ENCODE peak calls at places on chromosomes 13 and 19, in four cellular contexts. One of them, this sample, is unnamed.

GRCh38 chr13:64255988-64256387 is 2840.3 kb upstream of the PCDH20 start:
- DNase-seq in left ventricle myocardium inferior: no peak
- DNase-seq in A549: no peak
- DNase-seq in neural progenitor cell: no peak
- DNase-seq in this sample: no peak

GRCh38 chr19:5397804-5398692 is 57.2 kb upstream of the ZNRF4 start:
- DNase-seq in left ventricle myocardium inferior: no peak
- DNase-seq in A549: peak; percentile 52
- DNase-seq in neural progenitor cell: peak; percentile 96
- DNase-seq in this sample: peak; percentile 11

GRCh38 chr19:19259741-19260140 is 13.4 kb downstream of the TM6SF2 start:
- DNase-seq in left ventricle myocardium inferior: no peak
- DNase-seq in A549: peak; percentile 71
- DNase-seq in neural progenitor cell: peak; percentile 56
- DNase-seq in this sample: peak; percentile 56

GRCh38 chr13:36543671-36544070 is 111.4 kb downstream of the CCNA1 start:
- DNase-seq in left ventricle myocardium inferior: no peak
- DNase-seq in A549: no peak
- DNase-seq in neural progenitor cell: no peak
- DNase-seq in this sample: no peak

GRCh38 chr13:60182907-60183306 is 19.2 kb upstream of the DIAPH3 start:
- DNase-seq in left ventricle myocardium inferior: no peak
- DNase-seq in A549: no peak
- DNase-seq in neural progenitor cell: no peak
- DNase-seq in this sample: no peak

GRCh38 chr13:114096031-114096485 is 36.4 kb downstream of the RASA3 start:
- DNase-seq in left ventricle myocardium inferior: no peak
- DNase-seq in A549: no peak
- DNase-seq in neural progenitor cell: no peak
- DNase-seq in this sample: no peak

GRCh38 chr13:39051157-39051556 is 12.9 kb downstream of the NHLRC3 start:
- DNase-seq in left ventricle myocardium inferior: no peak
- DNase-seq in A549: peak; percentile 42
- DNase-seq in neural progenitor cell: peak; percentile 65
- DNase-seq in this sample: peak; percentile 34

GRCh38 chr19:6088677-6089063 is 21.6 kb downstream of the RFX2 start:
- DNase-seq in left ventricle myocardium inferior: no peak
- DNase-seq in A549: no peak
- DNase-seq in neural progenitor cell: no peak
- DNase-seq in this sample: peak; percentile 46

GRCh38 chr13:103250071-103250470 is 183.9 kb upstream of the SLC10A2 start:
- DNase-seq in left ventricle myocardium inferior: no peak
- DNase-seq in A549: no peak
- DNase-seq in neural progenitor cell: no peak
- DNase-seq in this sample: no peak

GRCh38 chr19:45497791-45498190 is 452 bp upstream of the PPM1N start:
- DNase-seq in left ventricle myocardium inferior: no peak
- DNase-seq in A549: no peak
- DNase-seq in neural progenitor cell: peak; percentile 67
- DNase-seq in this sample: no peak

GRCh38 chr13:39777527-39778061 is 122.1 kb downstream of the COG6 start:
- DNase-seq in left ventricle myocardium inferior: no peak
- DNase-seq in A549: peak; percentile 58
- DNase-seq in neural progenitor cell: peak; percentile 41
- DNase-seq in this sample: peak; percentile 51

GRCh38 chr19:46710687-46711086 is 6.2 kb downstream of the PRKD2 start:
- DNase-seq in left ventricle myocardium inferior: no peak
- DNase-seq in A549: no peak
- DNase-seq in neural progenitor cell: peak; percentile 46
- DNase-seq in this sample: no peak

GRCh38 chr19:36775768-36776167 is 3.2 kb upstream of the ZNF850 start:
- DNase-seq in left ventricle myocardium inferior: peak; percentile 33
- DNase-seq in A549: no peak
- DNase-seq in neural progenitor cell: no peak
- DNase-seq in this sample: no peak

GRCh38 chr13:63938851-63939250 is 2523.2 kb upstream of the PCDH20 start:
- DNase-seq in left ventricle myocardium inferior: no peak
- DNase-seq in A549: no peak
- DNase-seq in neural progenitor cell: no peak
- DNase-seq in this sample: no peak

GRCh38 chr13:27355894-27356293 is 68.5 kb upstream of the GTF3A start:
- DNase-seq in left ventricle myocardium inferior: no peak
- DNase-seq in A549: no peak
- DNase-seq in neural progenitor cell: peak; percentile 79
- DNase-seq in this sample: no peak

GRCh38 chr13:27353653-27354052 is 70.8 kb upstream of the GTF3A start:
- DNase-seq in left ventricle myocardium inferior: no peak
- DNase-seq in A549: no peak
- DNase-seq in neural progenitor cell: no peak
- DNase-seq in this sample: no peak

GRCh38 chr13:27352698-27353097 is 71.7 kb upstream of the GTF3A start:
- DNase-seq in left ventricle myocardium inferior: no peak
- DNase-seq in A549: no peak
- DNase-seq in neural progenitor cell: no peak
- DNase-seq in this sample: no peak

GRCh38 chr13:27353166-27353583 is 71.2 kb upstream of the GTF3A start:
- DNase-seq in left ventricle myocardium inferior: no peak
- DNase-seq in A549: no peak
- DNase-seq in neural progenitor cell: no peak
- DNase-seq in this sample: peak; percentile 92

DNA sequence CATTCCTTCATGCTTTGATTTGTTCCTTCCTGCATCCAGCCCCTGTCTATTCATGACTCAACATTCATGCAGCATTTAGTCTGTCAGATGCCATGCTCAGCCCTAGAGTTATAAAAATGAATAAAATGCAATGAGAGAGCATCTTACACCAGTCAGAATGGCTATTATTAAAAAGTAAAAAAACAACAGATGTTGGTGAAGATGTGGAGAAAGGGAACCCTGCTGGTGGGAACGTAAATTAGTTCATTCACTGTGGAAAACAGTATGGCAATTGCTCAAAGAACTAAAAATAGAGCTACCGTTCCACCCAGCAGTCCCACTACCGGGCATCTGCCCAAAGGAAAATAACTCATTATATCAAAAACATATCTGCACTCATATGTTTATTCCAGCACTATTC is 70.0 kb upstream of the GTF3A start:
- DNase-seq in left ventricle myocardium inferior: no peak
- DNase-seq in A549: no peak
- DNase-seq in neural progenitor cell: no peak
- DNase-seq in this sample: no peak
- TF ChIP-seq CTCF in left ventricle myocardium inferior: peak; percentile 34
- TF ChIP-seq CTCF in A549: no peak
- TF ChIP-seq CTCF in neural progenitor cell: no peak
- TF ChIP-seq CTCF in this sample: no peak

DNA sequence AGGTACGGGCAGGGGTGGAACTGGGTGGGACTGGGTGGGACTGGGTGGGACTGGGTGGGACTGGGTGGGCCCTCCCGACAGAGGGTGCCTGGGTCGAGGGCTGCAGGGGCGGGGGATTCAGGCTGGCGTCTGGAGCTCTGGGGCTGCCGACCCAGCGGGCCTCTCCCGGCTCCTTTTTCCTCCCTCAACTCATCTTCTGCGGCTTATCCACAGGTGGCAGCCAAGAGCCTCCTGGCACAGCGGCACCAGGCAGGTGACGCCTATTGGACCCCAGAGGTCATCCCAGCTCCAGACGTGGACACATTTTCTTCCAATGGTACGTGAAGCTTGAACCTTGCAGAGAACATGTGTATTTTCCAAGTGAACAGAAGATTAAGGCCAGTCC is 533 bp downstream of the ZNF544 start:
- DNase-seq in left ventricle myocardium inferior: no peak
- DNase-seq in A549: peak; percentile 56
- DNase-seq in neural progenitor cell: peak; percentile 65
- DNase-seq in this sample: peak; percentile 48
- TF ChIP-seq CTCF in left ventricle myocardium inferior: no peak
- TF ChIP-seq CTCF in A549: no peak
- TF ChIP-seq CTCF in neural progenitor cell: peak; percentile 30
- TF ChIP-seq CTCF in this sample: peak; percentile 32

GRCh38 chr19:23996549-23996948 is 81.9 kb downstream of the ZNF726 start:
- DNase-seq in left ventricle myocardium inferior: no peak
- DNase-seq in A549: peak; percentile 48
- DNase-seq in neural progenitor cell: peak; percentile 23
- DNase-seq in this sample: no peak
- TF ChIP-seq CTCF in left ventricle myocardium inferior: peak; percentile 35
- TF ChIP-seq CTCF in A549: no peak
- TF ChIP-seq CTCF in neural progenitor cell: peak; percentile 38
- TF ChIP-seq CTCF in this sample: peak; percentile 6

GRCh38 chr19:44003461-44004134 is 841 bp downstream of the ZNF230 start:
- DNase-seq in left ventricle myocardium inferior: no peak
- DNase-seq in A549: no peak
- DNase-seq in neural progenitor cell: peak; percentile 33
- DNase-seq in this sample: peak; percentile 30
- TF ChIP-seq CTCF in left ventricle myocardium inferior: no peak
- TF ChIP-seq CTCF in A549: no peak
- TF ChIP-seq CTCF in neural progenitor cell: no peak
- TF ChIP-seq CTCF in this sample: no peak

GRCh38 chr13:33927315-33927714 is 109.4 kb downstream of the RFC3 start:
- DNase-seq in left ventricle myocardium inferior: no peak
- DNase-seq in A549: peak; percentile 16
- DNase-seq in neural progenitor cell: no peak
- DNase-seq in this sample: no peak
- TF ChIP-seq CTCF in left ventricle myocardium inferior: no peak
- TF ChIP-seq CTCF in A549: no peak
- TF ChIP-seq CTCF in neural progenitor cell: no peak
- TF ChIP-seq CTCF in this sample: no peak

This sample was measured in GM12865.